ENCODE peak calls at places on chromosomes 4 and X, in nine cellular contexts. C, I, K, P, W, M, D, H and G are unnamed samples.

GRCh38 chrX:145393702-145394235 is 146.5 kb downstream of the SPANXN1 start:
- DNase-seq in K (no peak), M (no peak), H (no peak), I (no peak), W (no peak), D (no peak), P (no peak), C (no peak), G (no peak)

GRCh38 chr4:110612631-110613269 is 10.1 kb downstream of the PITX2 start:
- DNase-seq in I (no peak), D (no peak), C (no peak), K (no peak), H (no peak), P (no peak), M (no peak), W (no peak), G (no peak)

GRCh38 chrX:966396-967070 is 245.9 kb downstream of the CRLF2 start:
- DNase-seq in I (no peak), K (no peak), H (no peak), D (no peak), W (no peak), M (no peak), C (no peak), P (no peak), G (no peak)

GRCh38 chrX:149470960-149471359 is 34.1 kb downstream of the IDS start:
- DNase-seq in I (peak), W (peak), K (peak), D (peak), C (no peak), M (peak), H (peak), P (peak), G (peak)

GRCh38 chr4:40121515-40121914 is 64.9 kb downstream of the N4BP2 start:
- DNase-seq in I (no peak), C (peak), M (peak), W (peak), D (peak), H (no peak), K (peak), P (no peak), G (no peak)

GRCh38 chrX:72131317-72132294 is at the start of gene RTL5:
- DNase-seq in K (peak), D (peak), P (peak), C (peak), I (peak), H (peak), M (peak), W (peak), G (peak)

GRCh38 chrX:24961809-24962208 is 54.0 kb downstream of the ARX start:
- DNase-seq in C (no peak), W (no peak), H (no peak), P (no peak), M (no peak), K (no peak), D (no peak), I (no peak), G (no peak)

GRCh38 chr4:99099311-99099710 is 10.7 kb upstream of the ADH5 start:
- DNase-seq in D (no peak), K (no peak), H (no peak), I (no peak), C (no peak), P (no peak), W (no peak), M (no peak), G (no peak)

GRCh38 chr4:17468638-17469221 is 43.2 kb downstream of the QDPR start:
- DNase-seq in K (peak), C (no peak), H (no peak), W (peak), M (no peak), P (peak), D (no peak), I (peak), G (no peak)

GRCh38 chr4:80255374-80256095 is 10.9 kb upstream of the FGF5 start:
- DNase-seq in K (peak), M (no peak), H (no peak), C (no peak), W (no peak), I (no peak), P (no peak), D (no peak), G (no peak)

GRCh38 chrX:107715331-107716044 is 60.1 kb downstream of the TSC22D3 start:
- DNase-seq in D (no peak), M (no peak), H (no peak), P (no peak), K (peak), I (no peak), W (no peak), C (no peak), G (no peak)

GRCh38 chr4:156803056-156803455 is 168.5 kb downstream of the PDGFC start:
- DNase-seq in K (peak), C (no peak), P (no peak), H (no peak), M (no peak), D (no peak), W (no peak), I (no peak), G (no peak)

GRCh38 chr4:125390126-125390525 is 75.4 kb downstream of the FAT4 start:
- DNase-seq in H (no peak), P (no peak), M (no peak), D (no peak), W (no peak), C (no peak), I (no peak), K (peak), G (no peak)

GRCh38 chrX:110056419-110056818 is 53.5 kb downstream of the TMEM164 start:
- DNase-seq in P (no peak), W (no peak), M (no peak), H (no peak), D (no peak), C (no peak), I (no peak), K (no peak), G (no peak)

GRCh38 chr4:168199262-168199957 is 107.1 kb downstream of the ANXA10 start:
- DNase-seq in H (no peak), I (no peak), W (no peak), C (no peak), M (no peak), D (no peak), P (no peak), K (no peak), G (no peak)